ENCODE peak calls at places on chromosomes 3 and 15, in eight cellular contexts. K is HCT116, T is HepG2, F is GM12878, H is Panc1, O is GM23338, G is K562, R is upper lobe of left lung. I is an unnamed sample.

GRCh38 chr3:168545591-168545990 is 449.9 kb upstream of the GOLIM4 start:
- ATAC-seq in R (no peak), H (no peak), K (no peak), T (no peak), O (peak; percentile 61), G (no peak), F (peak; percentile 36), I (no peak)

GRCh38 chr15:64893481-64894394 is 18.0 kb upstream of the ANKDD1A start:
- ATAC-seq in T (peak; percentile 74), O (peak; percentile 93), F (peak; percentile 81), G (peak; percentile 87), R (peak; percentile 82), H (no peak), K (peak; percentile 62), I (peak; percentile 90)

GRCh38 chr15:94470492-94470891 is 239.1 kb downstream of the MCTP2 start:
- ATAC-seq in T (no peak), K (no peak), H (no peak), G (no peak), O (no peak), R (no peak), F (no peak), I (no peak)

GRCh38 chr15:58771621-58772235 is 626 bp downstream of the MINDY2 start:
- ATAC-seq in R (peak; percentile 42), T (peak; percentile 37), K (peak; percentile 23), G (peak; percentile 55), H (peak; percentile 47), F (peak; percentile 29), O (peak; percentile 56), I (peak; percentile 13)

GRCh38 chr15:73368301-73369072 is at the start of gene HCN4:
- ATAC-seq in F (no peak), T (peak; percentile 38), O (peak; percentile 72), G (no peak), K (peak; percentile 85), R (peak; percentile 15), H (peak; percentile 48), I (no peak)

GRCh38 chr3:69386535-69387385 is 872 bp upstream of the FRMD4B start:
- ATAC-seq in F (peak; percentile 61), R (no peak), K (no peak), G (no peak), T (peak; percentile 18), O (peak; percentile 51), H (peak; percentile 42), I (no peak)

GRCh38 chr3:18389108-18389733 is 35.9 kb downstream of the SATB1 start:
- ATAC-seq in H (no peak), R (no peak), K (peak; percentile 32), F (peak; percentile 27), T (no peak), G (no peak), O (no peak), I (no peak)

GRCh38 chr3:121718205-121718846 is 31.2 kb downstream of the GOLGB1 start:
- ATAC-seq in G (no peak), R (no peak), H (no peak), K (no peak), T (no peak), O (no peak), F (no peak), I (no peak)

GRCh38 chr15:68218331-68218730 is 11.2 kb downstream of the CLN6 start:
- ATAC-seq in K (no peak), R (no peak), H (no peak), O (no peak), G (no peak), T (no peak), F (no peak), I (no peak)

GRCh38 chr3:47678446-47679338 is 100.0 kb upstream of the CSPG5 start:
- ATAC-seq in R (no peak), H (no peak), G (no peak), K (no peak), O (no peak), T (no peak), F (peak; percentile 51), I (no peak)

GRCh38 chr3:33513262-33513863 is 73.2 kb upstream of the UBP1 start:
- ATAC-seq in T (no peak), R (no peak), G (no peak), O (no peak), H (no peak), K (no peak), F (no peak), I (no peak)

GRCh38 chr3:43637702-43638101 is 15.9 kb upstream of the ANO10 start:
- ATAC-seq in T (no peak), G (no peak), K (no peak), F (no peak), R (no peak), H (no peak), O (no peak), I (no peak)

GRCh38 chr15:27042646-27043045 is 71.7 kb downstream of the GABRG3 start:
- ATAC-seq in F (no peak), O (no peak), T (no peak), H (no peak), R (no peak), K (no peak), G (peak; percentile 74), I (peak; percentile 17)

GRCh38 chr3:170555329-170555728 is 30.5 kb downstream of the SLC7A14 start:
- ATAC-seq in O (no peak), F (no peak), K (no peak), G (no peak), R (no peak), H (no peak), T (no peak), I (no peak)

GRCh38 chr3:180516368-180516767 is 85.6 kb upstream of the TTC14 start:
- ATAC-seq in F (no peak), K (no peak), T (no peak), R (no peak), H (no peak), O (no peak), G (no peak), I (peak; percentile 7)

GRCh38 chr3:148400754-148401153 is 296.9 kb upstream of the AGTR1 start:
- ATAC-seq in G (no peak), F (no peak), H (no peak), R (no peak), O (no peak), T (no peak), K (no peak), I (no peak)

GRCh38 chr3:171358171-171358890 is 101.9 kb downstream of the TNIK start:
- ATAC-seq in T (peak; percentile 58), R (no peak), H (no peak), O (no peak), K (no peak), F (peak; percentile 84), G (no peak), I (no peak)

GRCh38 chr3:72492240-72492639 is 356.0 kb downstream of the SHQ1 start:
- ATAC-seq in H (no peak), K (no peak), T (no peak), R (peak; percentile 92), F (no peak), O (no peak), G (no peak), I (peak; percentile 75)

GRCh38 chr3:72488736-72489030 is 359.6 kb downstream of the SHQ1 start:
- ATAC-seq in H (no peak), T (no peak), R (peak; percentile 30), O (no peak), K (no peak), G (no peak), F (no peak), I (no peak)

GRCh38 chr3:72490688-72491430 is 357.4 kb downstream of the SHQ1 start:
- ATAC-seq in R (no peak), G (no peak), H (no peak), F (peak; percentile 28), O (peak; percentile 72), T (no peak), K (no peak), I (no peak)

GRCh38 chr3:72487946-72488735 is 360.1 kb downstream of the SHQ1 start:
- ATAC-seq in H (no peak), F (peak; percentile 43), K (no peak), G (no peak), T (peak; percentile 20), R (no peak), O (peak; percentile 38), I (no peak)

DNA sequence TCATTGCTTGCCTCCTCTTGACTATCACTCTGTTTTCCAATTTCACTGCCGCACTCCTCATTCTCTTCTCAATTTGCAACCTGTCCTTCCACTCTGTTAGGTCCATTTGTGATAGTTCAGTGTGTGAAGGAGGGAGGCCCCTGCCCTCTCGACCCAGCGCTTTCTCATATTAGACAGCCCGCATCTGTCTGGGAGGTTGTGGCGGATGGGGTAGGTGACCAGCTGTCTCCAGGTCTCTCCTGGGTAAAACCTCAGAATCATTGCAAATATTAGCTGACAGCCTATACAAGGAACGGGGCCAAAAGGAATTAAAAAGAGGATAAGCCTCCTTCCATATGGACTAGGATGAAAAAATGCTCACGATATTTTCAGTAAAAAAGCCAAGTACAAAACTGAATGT is 358.3 kb downstream of the SHQ1 start:
- ATAC-seq in R (no peak), G (no peak), T (no peak), F (no peak), H (no peak), K (no peak), O (no peak), I (no peak)
- H3K4me3 ChIP-seq in R (no peak overlapping the region), G (no peak overlapping the region), T (no peak overlapping the region), F (no peak overlapping the region), H (no peak overlapping the region), K (no peak overlapping the region), O (no peak overlapping the region), I (no peak overlapping the region)

DNA sequence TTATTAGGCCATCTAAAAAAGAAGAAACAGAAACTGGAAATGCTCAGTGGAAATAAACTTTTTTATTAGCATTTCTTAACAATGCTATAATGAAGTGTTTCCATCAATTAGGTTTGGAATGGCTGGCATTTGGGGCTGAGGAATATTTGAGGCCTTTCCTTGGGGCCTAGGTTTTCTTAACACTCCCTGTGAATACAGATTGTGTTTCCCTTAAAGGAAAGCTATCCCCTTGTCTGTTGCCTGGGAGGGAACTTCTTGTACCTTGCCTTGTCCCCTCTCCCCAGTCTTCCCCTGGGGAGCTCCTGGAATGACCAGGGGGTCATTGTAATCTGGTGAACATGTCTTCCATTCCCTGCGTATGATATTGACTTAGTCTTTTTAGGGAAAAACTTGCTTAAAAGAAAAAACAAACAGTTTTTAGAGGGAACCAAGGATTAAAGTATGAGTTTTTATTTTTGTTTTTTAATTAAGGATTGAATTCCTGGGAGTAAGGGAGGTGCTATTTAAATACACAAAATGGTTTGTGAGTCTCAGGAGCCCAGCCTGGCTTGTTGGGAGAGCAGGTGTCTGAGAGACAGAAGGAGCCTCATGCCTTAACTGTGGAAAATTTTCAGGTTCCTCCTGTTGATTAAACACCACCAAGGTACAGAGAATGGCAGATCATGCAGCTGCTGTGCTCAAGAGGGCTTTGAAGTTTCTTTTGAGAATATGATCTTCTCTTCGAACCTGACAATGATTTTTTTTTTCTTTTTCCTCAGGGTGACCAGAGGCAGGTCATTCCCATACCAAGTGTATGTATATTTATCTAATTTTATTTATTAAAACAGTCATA is 34.0 kb upstream of the VILL start:
- ATAC-seq in K (no peak), O (peak; percentile 50), H (no peak), T (no peak), F (no peak), R (no peak), G (no peak), I (no peak)
- H3K27ac ChIP-seq in K (no peak overlapping the region), O (peak overlapping the region; percentile 65), H (no peak overlapping the region), T (no peak overlapping the region), F (no peak overlapping the region), R (peak overlapping the region; percentile 84), G (no peak overlapping the region), I (peak overlapping the region; percentile 76)

GRCh38 chr15:41332788-41333527 is at the start of gene NUSAP1:
- ATAC-seq in F (peak; percentile 47), R (peak; percentile 30), T (peak; percentile 57), O (peak; percentile 64), K (peak; percentile 35), G (peak; percentile 56), H (peak; percentile 64), I (peak; percentile 7)
- TF ChIP-seq POLR2AphosphoS5 in F (peak; percentile 93), R (no peak), T (peak; percentile 89), O (peak; percentile 85), K (peak; percentile 88), G (peak; percentile 89), H (peak; percentile 95), I (no peak)

GRCh38 chr15:29110733-29111132 is 158.9 kb downstream of the NSMCE3 start:
- ATAC-seq in F (no peak), K (no peak), G (no peak), O (no peak), H (no peak), R (no peak), T (no peak), I (no peak)
- H3K4me3 ChIP-seq in F (no peak overlapping the region), K (no peak overlapping the region), G (no peak overlapping the region), O (no peak overlapping the region), H (no peak overlapping the region), R (no peak overlapping the region), T (no peak overlapping the region), I (no peak overlapping the region)

I was measured in gastroesophageal sphincter.